ENCODE peak calls at places on chromosome 15, in seven cellular contexts. D, U, M, T, I, L and F are unnamed samples.

GRCh38 chr15:64004582-64004981 is 41.7 kb downstream of the DAPK2 start:
- DNase-seq in U (no peak), I (peak; percentile 77), T (no peak), M (peak; percentile 93), L (no peak), D (peak; percentile 52), F (no peak)

GRCh38 chr15:67037694-67038093 is 27.7 kb upstream of the SMAD3 start:
- DNase-seq in I (no peak), M (no peak), L (no peak), D (no peak), T (no peak), U (no peak), F (no peak)

GRCh38 chr15:25397110-25397509 is 41.7 kb downstream of the UBE3A start:
- DNase-seq in I (no peak), U (no peak), L (no peak), D (no peak), M (no peak), T (no peak), F (no peak)

GRCh38 chr15:39312984-39313383 is 267.9 kb upstream of the THBS1 start:
- DNase-seq in T (no peak), M (no peak), L (no peak), D (no peak), I (no peak), U (peak; percentile 35), F (no peak)

GRCh38 chr15:70048578-70048977 is 49.1 kb downstream of the TLE3 start:
- DNase-seq in I (no peak), T (no peak), D (no peak), L (no peak), M (no peak), U (no peak), F (peak; percentile 4)

GRCh38 chr15:44137750-44138149 is 57.3 kb downstream of the FRMD5 start:
- DNase-seq in U (no peak), L (no peak), D (no peak), I (no peak), M (no peak), T (no peak), F (no peak)

GRCh38 chr15:87736401-87736800 is 520.1 kb downstream of the NTRK3 start:
- DNase-seq in M (no peak), I (no peak), D (no peak), L (no peak), U (no peak), T (no peak), F (no peak)

GRCh38 chr15:43880406-43881184 is 53.8 kb downstream of the WDR76 start:
- DNase-seq in D (no peak), M (no peak), T (no peak), I (no peak), L (no peak), U (peak; percentile 6), F (no peak)

GRCh38 chr15:31214864-31215489 is 111.7 kb upstream of the KLF13 start:
- DNase-seq in I (peak; percentile 81), M (no peak), L (no peak), T (peak; percentile 92), D (no peak), U (no peak), F (peak; percentile 88)

GRCh38 chr15:90435652-90436337 is 47.8 kb downstream of the IQGAP1 start:
- DNase-seq in I (no peak), M (no peak), D (no peak), L (no peak), U (no peak), T (no peak), F (no peak)

GRCh38 chr15:100033140-100033857 is 300.1 kb upstream of the LYSMD4 start:
- DNase-seq in D (no peak), U (no peak), M (no peak), L (no peak), I (peak; percentile 61), T (no peak), F (no peak)

GRCh38 chr15:82882250-82882928 is 70.1 kb downstream of the HOMER2 start:
- DNase-seq in L (no peak), M (no peak), D (no peak), U (no peak), T (no peak), I (no peak), F (no peak)

GRCh38 chr15:94439158-94439557 is 207.8 kb downstream of the MCTP2 start:
- DNase-seq in I (no peak), D (no peak), L (no peak), T (no peak), M (no peak), U (no peak), F (no peak)

GRCh38 chr15:93302080-93302765 is 213.2 kb upstream of the RGMA start:
- DNase-seq in L (no peak), M (no peak), I (no peak), T (no peak), D (no peak), U (no peak), F (no peak)

GRCh38 chr15:93308026-93308670 is 219.1 kb upstream of the RGMA start:
- DNase-seq in T (no peak), D (no peak), M (no peak), L (no peak), U (no peak), I (no peak), F (no peak)

GRCh38 chr15:93300796-93301195 is 211.8 kb upstream of the RGMA start:
- DNase-seq in U (no peak), T (no peak), D (no peak), I (no peak), M (no peak), L (no peak), F (no peak)

GRCh38 chr15:93307513-93307912 is 218.5 kb upstream of the RGMA start:
- DNase-seq in U (peak; percentile 33), D (no peak), T (no peak), I (no peak), L (no peak), M (no peak), F (no peak)

DNA sequence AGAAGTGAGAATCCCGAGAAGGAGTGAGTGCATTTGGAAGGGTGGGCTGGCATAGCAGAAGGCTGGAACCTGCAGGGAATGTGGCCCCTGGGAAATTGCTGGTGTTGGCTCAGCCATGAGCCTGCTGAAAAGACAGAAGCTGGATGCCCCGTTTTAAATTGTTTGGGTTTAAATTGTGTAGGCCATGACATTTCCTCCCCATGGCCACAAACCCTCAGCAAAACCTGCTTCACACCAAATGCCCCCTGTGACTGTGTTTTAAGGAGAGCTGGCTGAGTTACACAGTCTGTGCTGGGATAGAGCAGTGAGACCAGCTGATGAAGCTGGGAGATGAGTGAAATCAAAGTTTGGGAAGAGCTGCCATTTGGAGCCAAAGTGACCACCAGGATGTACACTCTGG is 216.3 kb upstream of the RGMA start:
- DNase-seq in L (no peak), M (no peak), U (no peak), T (no peak), D (no peak), I (no peak), F (no peak)
- H3K4me3 ChIP-seq in L (no peak overlapping the region), M (no peak overlapping the region), U (no peak overlapping the region), T (no peak overlapping the region), D (no peak overlapping the region), I (no peak overlapping the region), F (no peak overlapping the region)

GRCh38 chr15:29623240-29623639 is 199.0 kb downstream of the TJP1 start:
- DNase-seq in M (no peak), I (no peak), U (no peak), L (no peak), T (no peak), D (no peak), F (no peak)
- TF ChIP-seq CTCF in M (no peak), I (no peak), U (peak; percentile 5), L (no peak), T (no peak), D (no peak), F (no peak)

GRCh38 chr15:58038426-58039106 is 26.9 kb downstream of the ALDH1A2 start:
- DNase-seq in I (peak; percentile 75), L (no peak), D (no peak), T (no peak), M (no peak), U (no peak), F (no peak)

GRCh38 chr15:58040117-58040516 is 25.4 kb downstream of the ALDH1A2 start:
- DNase-seq in M (no peak), I (no peak), L (no peak), T (no peak), U (no peak), D (no peak), F (no peak)

GRCh38 chr15:58037902-58038301 is 27.6 kb downstream of the ALDH1A2 start:
- DNase-seq in D (no peak), I (no peak), U (no peak), M (no peak), L (no peak), T (no peak), F (no peak)

GRCh38 chr15:58042006-58042405 is 23.5 kb downstream of the ALDH1A2 start:
- DNase-seq in I (no peak), L (no peak), M (no peak), U (no peak), D (no peak), T (no peak), F (no peak)

DNA sequence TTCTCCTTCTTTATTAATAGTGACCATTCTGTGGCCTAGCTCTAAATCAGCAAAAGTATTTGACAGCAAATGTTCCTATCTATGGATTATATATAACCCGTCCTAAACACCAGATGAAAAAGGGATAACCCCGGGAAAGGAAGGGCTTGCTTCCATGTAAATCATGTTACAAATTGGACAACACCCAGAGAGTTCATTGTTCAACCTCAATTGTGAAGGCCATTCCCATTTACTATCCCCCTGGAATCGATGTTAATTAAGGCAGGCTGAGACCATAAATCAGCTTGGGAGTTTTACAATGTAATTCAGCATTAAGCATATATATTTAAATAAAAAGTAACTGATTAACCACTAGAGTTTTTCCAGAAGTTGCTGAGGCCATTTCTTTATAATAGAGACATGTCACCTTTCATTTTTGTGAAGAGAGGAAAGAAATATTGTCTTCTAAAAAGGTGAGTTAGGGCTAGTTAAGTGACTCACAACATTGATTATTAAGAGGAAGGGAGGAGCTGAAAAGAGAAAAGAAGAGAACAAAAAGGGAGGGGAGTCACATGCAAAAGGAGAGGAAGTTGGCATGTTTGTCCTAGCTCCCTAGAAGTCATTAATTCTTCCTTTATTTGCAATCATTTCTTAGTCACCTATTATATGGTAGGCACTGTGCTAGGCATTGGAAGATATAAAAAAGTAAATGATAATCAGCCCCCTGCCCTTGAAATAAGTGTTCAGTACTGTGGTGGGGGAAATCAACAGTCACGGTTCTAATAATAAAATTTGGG is 26.1 kb downstream of the ALDH1A2 start:
- DNase-seq in I (no peak), M (no peak), U (no peak), T (no peak), D (no peak), L (no peak), F (no peak)
- H3K4me1 ChIP-seq in I (no peaks in the 10 kb centered on the region), M (no peaks in the 10 kb centered on the region), U (peaks cover 7% of the 10 kb centered on the region), T (peaks cover 3% of the 10 kb centered on the region), D (no peaks in the 10 kb centered on the region), L (no peaks in the 10 kb centered on the region), F (peaks cover 16% of the 10 kb centered on the region)

DNA sequence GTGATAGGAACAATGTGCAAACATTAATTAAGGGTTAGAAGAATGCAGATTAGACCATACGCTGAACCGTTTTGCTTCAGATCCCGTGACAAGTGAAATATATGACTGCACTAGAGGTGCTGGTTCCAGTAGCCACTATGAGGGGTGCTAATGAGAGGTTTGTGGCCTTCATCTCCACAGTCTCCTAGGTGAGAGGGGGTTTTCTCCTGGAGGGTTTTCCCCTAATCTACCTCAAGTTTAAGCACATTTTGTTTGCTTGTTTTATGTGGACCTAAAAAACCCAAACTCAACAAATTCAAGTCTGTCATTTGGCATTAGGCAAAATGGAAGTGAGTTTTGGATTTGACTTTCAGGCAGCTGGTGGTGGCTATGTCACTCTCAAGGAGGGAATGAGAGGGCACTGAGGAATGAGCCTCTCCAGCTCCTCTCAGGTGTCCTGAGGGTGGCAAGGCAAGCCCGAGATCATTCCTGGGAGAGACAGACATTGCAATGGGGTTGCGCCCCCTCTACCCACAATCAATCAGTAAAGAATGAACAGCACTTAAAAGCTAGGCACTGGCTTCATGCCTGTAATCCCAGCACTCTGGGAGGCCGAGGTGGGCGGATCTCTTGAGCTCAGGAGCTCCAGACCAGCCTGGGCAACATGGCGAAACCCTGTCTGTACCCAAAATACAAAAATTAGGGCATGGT is 13.9 kb upstream of the SHF start:
- DNase-seq in U (no peak), D (no peak), L (no peak), M (no peak), I (no peak), T (no peak), F (no peak)
- H3K4me3 ChIP-seq in U (peak overlapping the region; percentile 87), D (no peak overlapping the region), L (peak overlapping the region; percentile 86), M (peak overlapping the region; percentile 80), I (peak overlapping the region; percentile 66), T (no peak overlapping the region), F (peak overlapping the region; percentile 75)